ENCODE peak calls at places on chromosomes 5 and 9, in four cellular contexts. U, B, I and Q are unnamed samples.

GRCh38 chr9:4290427-4290837 is 9.4 kb downstream of the GLIS3 start:
- DNase-seq in I (no peak), B (no peak), U (no peak), Q (no peak)

GRCh38 chr9:19411316-19411715 is 2.5 kb downstream of the ACER2 start:
- DNase-seq in B (no peak), U (no peak), I (peak), Q (no peak)

GRCh38 chr5:142360051-142360498 is 35.3 kb upstream of the SPRY4 start:
- DNase-seq in I (no peak), B (peak), U (no peak), Q (no peak)

GRCh38 chr5:176173647-176174046 is 64.6 kb upstream of the SIMC1 start:
- DNase-seq in U (no peak), I (no peak), B (no peak), Q (no peak)

GRCh38 chr5:147547730-147548129 is 37.9 kb upstream of the DPYSL3 start:
- DNase-seq in U (no peak), B (no peak), I (no peak), Q (no peak)

GRCh38 chr5:35372482-35372881 is 142.2 kb upstream of the PRLR start:
- DNase-seq in B (no peak), I (no peak), U (no peak), Q (no peak)

GRCh38 chr9:35749515-35750255 is 598 bp downstream of the RGP1 start:
- DNase-seq in U (peak), B (no peak), I (peak), Q (peak)

GRCh38 chr9:81562221-81563019 is 126.9 kb downstream of the TLE1 start:
- DNase-seq in B (peak), I (no peak), U (no peak), Q (no peak)

GRCh38 chr5:173629628-173630027 is 13.2 kb upstream of the BOD1 start:
- DNase-seq in B (no peak), U (peak), I (peak), Q (peak)

GRCh38 chr9:68947842-68948569 is 65.9 kb downstream of the PRKACG start:
- DNase-seq in I (no peak), B (no peak), U (no peak), Q (no peak)

GRCh38 chr5:65475336-65475735 is 6.4 kb downstream of the ADAMTS6 start:
- DNase-seq in B (no peak), I (no peak), U (no peak), Q (no peak)

GRCh38 chr5:134245101-134245604 is 19.3 kb upstream of the PPP2CA start:
- DNase-seq in I (peak), U (peak), B (peak), Q (no peak)

GRCh38 chr5:38615042-38615441 is 58.6 kb upstream of the LIFR start:
- DNase-seq in B (no peak), U (no peak), I (no peak), Q (no peak)

GRCh38 chr5:110865400-110866094 is 126.7 kb downstream of the SLC25A46 start:
- DNase-seq in I (peak), B (peak), U (peak), Q (peak)

GRCh38 chr5:176548967-176549444 is at the start of gene CDHR2:
- DNase-seq in B (peak), U (no peak), I (no peak), Q (no peak)

GRCh38 chr5:51860532-51861018 is 477.3 kb downstream of the ISL1 start:
- DNase-seq in I (no peak), U (no peak), B (no peak), Q (no peak)

GRCh38 chr9:109315889-109316640 is 4.8 kb downstream of the EPB41L4B start:
- DNase-seq in B (peak), I (no peak), U (no peak), Q (peak)

GRCh38 chr9:129549139-129549538 is 71.8 kb downstream of the C9orf50 start:
- DNase-seq in I (no peak), B (peak), U (no peak), Q (no peak)

GRCh38 chr5:92543246-92543645 is 1037.8 kb downstream of the NR2F1-AS1 start:
- DNase-seq in B (no peak), U (no peak), I (no peak), Q (no peak)

GRCh38 chr9:119963258-119963797 is 594.1 kb upstream of the BRINP1 start:
- DNase-seq in B (no peak), I (no peak), U (peak), Q (peak)

GRCh38 chr9:477146-477545 is 262.5 kb downstream of the DOCK8 start:
- DNase-seq in B (no peak), I (no peak), U (no peak), Q (no peak)

GRCh38 chr9:470041-470781 is 255.5 kb downstream of the DOCK8 start:
- DNase-seq in U (peak), B (peak), I (peak), Q (peak)

GRCh38 chr9:113219972-113220371 is 1.1 kb downstream of the FKBP15 start:
- DNase-seq in B (no peak), I (peak), U (no peak), Q (no peak)

GRCh38 chr9:92001244-92001643 is 51.2 kb upstream of the ROR2 start:
- DNase-seq in U (no peak), I (no peak), B (no peak), Q (no peak)
- TF ChIP-seq HMGXB4 in U (no peak), I (no peak), B (no peak), Q (no peak)

GRCh38 chr9:97737429-97737828 is 40.3 kb upstream of the XPA start:
- DNase-seq in U (peak), B (peak), I (peak), Q (peak)
- TF ChIP-seq HMGXB4 in U (no peak), B (no peak), I (no peak), Q (no peak)

GRCh38 chr9:136571525-136571924 is 25.7 kb upstream of the NOTCH1 start:
- DNase-seq in B (no peak), I (no peak), U (no peak), Q (no peak)
- TF ChIP-seq HMGXB4 in B (no peak), I (no peak), U (no peak), Q (no peak)

GRCh38 chr9:12464368-12464767 is 228.8 kb upstream of the TYRP1 start:
- DNase-seq in I (no peak), U (no peak), B (no peak), Q (no peak)
- TF ChIP-seq HMGXB4 in I (no peak), U (no peak), B (no peak), Q (no peak)

GRCh38 chr9:86599565-86599964 is 245.4 kb upstream of the TUT7 start:
- DNase-seq in U (no peak), I (no peak), B (no peak), Q (no peak)

GRCh38 chr9:86600977-86601376 is 246.8 kb upstream of the TUT7 start:
- DNase-seq in U (no peak), I (no peak), B (no peak), Q (no peak)

GRCh38 chr9:86601697-86602096 is 247.5 kb upstream of the TUT7 start:
- DNase-seq in I (no peak), B (no peak), U (no peak), Q (no peak)

GRCh38 chr9:86598411-86599239 is 244.4 kb upstream of the TUT7 start:
- DNase-seq in B (no peak), I (no peak), U (no peak), Q (no peak)

DNA sequence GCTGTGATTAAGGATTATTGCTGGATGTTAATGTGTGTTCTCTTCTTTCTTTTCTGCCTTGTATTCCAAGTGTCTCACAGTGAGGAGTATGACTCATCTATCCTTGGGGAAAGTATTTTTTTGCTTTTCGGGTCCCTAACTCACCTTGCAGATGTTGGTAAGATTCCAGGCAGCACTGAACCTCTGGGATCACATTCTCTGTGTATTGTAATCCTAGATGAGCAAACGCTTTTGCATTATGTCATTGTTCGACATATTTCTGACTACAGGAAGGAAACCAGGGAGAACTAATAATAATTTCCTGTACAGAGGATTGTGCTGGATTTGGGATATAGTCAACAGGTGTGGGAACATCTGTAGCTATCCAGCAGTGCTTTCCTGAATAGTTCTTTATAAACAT is 246.1 kb upstream of the TUT7 start:
- DNase-seq in U (no peak), B (no peak), I (no peak), Q (no peak)
- TF ChIP-seq HMGXB4 in U (no peak), B (no peak), I (no peak), Q (no peak)

DNA sequence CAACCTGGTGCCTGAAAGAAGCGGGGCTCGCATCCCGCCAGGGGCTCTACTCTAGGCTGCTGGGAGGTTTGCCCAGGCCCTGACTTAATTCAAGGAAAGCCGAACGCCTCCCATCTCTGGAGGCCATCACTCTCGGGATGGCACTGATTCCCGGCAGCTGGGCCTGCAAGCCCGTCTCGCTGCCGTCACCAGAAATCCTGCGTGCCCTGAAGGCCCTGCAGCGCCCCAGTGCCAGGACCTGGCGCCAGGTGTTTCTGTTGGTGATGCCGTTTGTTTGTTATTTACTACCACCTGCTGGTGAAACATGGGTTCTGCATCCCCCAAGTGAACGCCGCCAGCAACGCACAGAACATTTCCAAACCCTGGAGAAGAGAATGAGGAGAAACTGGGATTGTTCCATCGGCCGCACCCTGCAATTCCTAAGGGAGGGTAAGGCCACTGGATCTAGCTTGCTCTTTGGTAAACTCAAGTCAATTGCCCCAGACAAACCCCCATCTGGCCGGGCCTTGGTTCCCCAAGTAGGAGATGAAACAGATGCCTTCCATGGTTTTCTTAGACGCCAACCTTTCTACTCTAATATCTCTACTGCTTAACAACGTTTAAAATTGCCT is 77.9 kb downstream of the AK8 start:
- DNase-seq in U (peak), I (peak), B (peak), Q (peak)
- TF ChIP-seq HMGXB4 in U (no peak), I (no peak), B (no peak), Q (no peak)

GRCh38 chr9:121216406-121216805 is 14.7 kb upstream of the RAB14 start:
- DNase-seq in B (no peak), U (no peak), I (no peak), Q (no peak)

GRCh38 chr9:121213136-121213806 is 11.6 kb upstream of the RAB14 start:
- DNase-seq in U (peak), I (peak), B (peak), Q (peak)

GRCh38 chr9:121217609-121218292 is 16.1 kb upstream of the RAB14 start:
- DNase-seq in U (no peak), B (no peak), I (peak), Q (no peak)

GRCh38 chr9:121210536-121210935 is 8.9 kb upstream of the RAB14 start:
- DNase-seq in U (no peak), B (no peak), I (no peak), Q (no peak)

DNA sequence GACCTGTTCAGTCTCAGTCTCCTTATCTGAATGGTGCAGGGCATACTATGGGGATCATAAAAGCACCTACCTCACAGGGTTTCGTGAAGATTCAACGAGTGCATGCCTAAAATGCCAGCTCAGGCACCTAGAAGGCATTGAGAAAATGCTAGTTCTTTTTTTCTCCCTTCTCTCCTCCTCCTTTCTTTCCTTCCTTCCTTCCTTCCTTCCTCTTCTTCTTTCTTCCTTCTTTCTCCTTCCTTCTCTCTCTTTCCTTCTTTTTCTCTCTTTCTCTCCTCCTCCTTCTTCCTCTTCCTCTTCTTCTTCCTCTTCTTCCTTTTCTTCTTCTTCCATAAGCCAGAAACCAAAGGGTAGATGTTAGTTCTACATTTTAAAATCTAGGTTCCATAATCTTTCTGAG is 12.3 kb upstream of the RAB14 start:
- DNase-seq in B (no peak), U (no peak), I (no peak), Q (no peak)
- TF ChIP-seq HMGXB4 in B (no peak), U (no peak), I (no peak), Q (no peak)